ENCODE peak calls at places on chromosomes 1 and 21, in five cellular contexts. U is transverse colon, O is stomach, E is HepG2, V is sigmoid colon. H is an unnamed sample.

GRCh38 chr1:46180082-46180616 is 3.9 kb upstream of the P3R3URF start:
- DNase-seq in U (peak; percentile 92), O (peak; percentile 86), E (peak; percentile 36), V (no peak), H (peak; percentile 78)

GRCh38 chr21:42310411-42311001 is 4.7 kb downstream of the TFF3 start:
- DNase-seq in U (no peak), O (no peak), E (no peak), V (no peak), H (no peak)

GRCh38 chr1:6956488-6957159 is 171.4 kb downstream of the CAMTA1 start:
- DNase-seq in U (no peak), O (no peak), E (no peak), V (no peak), H (no peak)

GRCh38 chr1:26555550-26555981 is 26.0 kb downstream of the RPS6KA1 start:
- DNase-seq in U (no peak), O (no peak), E (peak; percentile 75), V (no peak), H (no peak)

GRCh38 chr1:17198476-17199258 is 6.3 kb upstream of the PADI1 start:
- DNase-seq in U (no peak), O (no peak), E (no peak), V (peak; percentile 30), H (no peak)

GRCh38 chr21:34996304-34997081 is 52.6 kb downstream of the RUNX1 start:
- DNase-seq in U (no peak), O (no peak), E (no peak), V (peak; percentile 85), H (no peak)

GRCh38 chr1:201650608-201650933 is 111.6 kb downstream of the NAV1 start:
- DNase-seq in U (no peak), O (no peak), E (no peak), V (no peak), H (no peak)

GRCh38 chr21:41133896-41134522 is 34.0 kb upstream of the BACE2 start:
- DNase-seq in U (no peak), O (no peak), E (peak; percentile 49), V (no peak), H (no peak)

GRCh38 chr21:25506887-25507286 is 100.4 kb downstream of the MRPL39 start:
- DNase-seq in U (no peak), O (no peak), E (no peak), V (no peak), H (no peak)

GRCh38 chr1:110155878-110156522 is 5.7 kb downstream of the SLC6A17 start:
- DNase-seq in U (peak; percentile 48), O (peak; percentile 65), E (peak; percentile 4), V (no peak), H (peak; percentile 40)

GRCh38 chr1:240672132-240672811 is 60.3 kb upstream of the GREM2 start:
- DNase-seq in U (no peak), O (no peak), E (no peak), V (no peak), H (no peak)

GRCh38 chr21:33441489-33442477 is 38.0 kb downstream of the TMEM50B start:
- DNase-seq in U (peak; percentile 59), O (no peak), E (no peak), V (no peak), H (no peak)

GRCh38 chr21:44329086-44329889 is 9.9 kb downstream of the CFAP410 start:
- DNase-seq in U (no peak), O (no peak), E (no peak), V (no peak), H (no peak)

GRCh38 chr21:27759820-27760219 is 792.9 kb upstream of the ADAMTS5 start:
- DNase-seq in U (no peak), O (no peak), E (no peak), V (no peak), H (no peak)

GRCh38 chr21:27756191-27756590 is 789.3 kb upstream of the ADAMTS5 start:
- DNase-seq in U (no peak), O (no peak), E (no peak), V (no peak), H (no peak)

GRCh38 chr21:27764056-27764455 is 797.2 kb upstream of the ADAMTS5 start:
- DNase-seq in U (no peak), O (no peak), E (no peak), V (no peak), H (no peak)

GRCh38 chr21:27761623-27762022 is 794.7 kb upstream of the ADAMTS5 start:
- DNase-seq in U (no peak), O (no peak), E (no peak), V (no peak), H (no peak)

DNA sequence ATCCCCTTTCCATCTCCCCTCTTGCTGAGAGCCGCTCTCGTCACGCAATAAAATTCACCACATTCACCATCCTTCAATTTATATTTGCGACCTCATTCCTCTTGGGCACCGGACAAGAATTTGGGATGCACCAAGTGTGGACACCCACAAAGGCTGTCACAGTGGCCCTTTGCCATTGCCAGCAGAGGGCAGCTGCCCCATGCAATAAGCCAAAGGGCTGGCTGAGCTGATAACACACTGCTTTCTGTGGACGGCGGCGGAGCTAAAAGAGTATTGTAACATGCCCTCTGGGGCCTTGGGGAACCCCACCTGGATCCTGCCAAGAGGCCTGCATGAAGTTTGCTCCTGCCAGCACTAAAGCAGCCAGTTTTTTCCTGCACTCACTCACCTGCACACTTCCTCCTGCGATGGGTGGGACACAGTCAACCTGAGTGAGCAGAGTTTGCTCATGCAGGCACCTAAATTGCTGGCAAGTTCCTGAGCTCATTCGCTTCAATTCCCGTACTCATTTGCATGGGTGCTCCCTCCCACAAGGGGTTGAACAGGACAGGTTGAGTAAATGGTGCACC is 792.3 kb upstream of the ADAMTS5 start:
- DNase-seq in U (peak; percentile 47), O (no peak), E (no peak), V (no peak), H (no peak)
- TF ChIP-seq POLR2A in U (no peak), O (no peak), E (no peak), V (no peak), H (no peak)

DNA sequence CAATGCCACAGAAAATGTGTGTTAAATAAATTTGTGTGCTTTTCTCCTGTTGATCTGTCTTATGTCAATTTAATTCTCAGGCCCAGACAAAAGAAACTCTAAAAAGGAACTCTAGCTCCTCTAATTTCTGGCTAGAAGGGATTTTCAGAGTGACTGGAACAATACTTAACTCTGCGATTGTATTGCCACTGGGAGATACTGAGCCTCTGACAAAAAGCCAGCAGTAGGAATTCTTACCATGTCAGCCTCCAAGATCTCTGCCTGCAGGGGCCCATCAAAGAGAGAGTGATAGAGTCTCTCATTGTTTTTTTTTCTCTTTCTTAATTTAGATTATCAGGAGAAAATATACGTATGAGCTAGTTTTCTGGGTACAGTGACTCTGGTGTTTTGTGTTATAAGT is 1165.7 kb downstream of the BRINP3 start:
- DNase-seq in U (no peak), O (no peak), E (no peak), V (no peak), H (no peak)
- H3K27ac ChIP-seq in U (no peak overlapping the region), O (no peak overlapping the region), E (no peak overlapping the region), V (no peak overlapping the region), H (no peak overlapping the region)

GRCh38 chr1:61171915-61172485 is 89.6 kb downstream of the NFIA start:
- DNase-seq in U (no peak), O (no peak), E (no peak), V (no peak), H (no peak)
- TF ChIP-seq POLR2AphosphoS5 in U (no peak), O (no peak), E (no peak), V (no peak), H (no peak)

GRCh38 chr1:67916439-67916886 is 83.2 kb upstream of the GNG12 start:
- DNase-seq in U (no peak), O (no peak), E (no peak), V (no peak), H (no peak)

GRCh38 chr1:67923074-67923473 is 89.8 kb upstream of the GNG12 start:
- DNase-seq in U (no peak), O (no peak), E (no peak), V (no peak), H (no peak)

GRCh38 chr1:67918067-67918466 is 84.8 kb upstream of the GNG12 start:
- DNase-seq in U (no peak), O (no peak), E (no peak), V (no peak), H (no peak)

GRCh38 chr1:67919714-67920113 is 86.4 kb upstream of the GNG12 start:
- DNase-seq in U (no peak), O (no peak), E (no peak), V (no peak), H (no peak)

DNA sequence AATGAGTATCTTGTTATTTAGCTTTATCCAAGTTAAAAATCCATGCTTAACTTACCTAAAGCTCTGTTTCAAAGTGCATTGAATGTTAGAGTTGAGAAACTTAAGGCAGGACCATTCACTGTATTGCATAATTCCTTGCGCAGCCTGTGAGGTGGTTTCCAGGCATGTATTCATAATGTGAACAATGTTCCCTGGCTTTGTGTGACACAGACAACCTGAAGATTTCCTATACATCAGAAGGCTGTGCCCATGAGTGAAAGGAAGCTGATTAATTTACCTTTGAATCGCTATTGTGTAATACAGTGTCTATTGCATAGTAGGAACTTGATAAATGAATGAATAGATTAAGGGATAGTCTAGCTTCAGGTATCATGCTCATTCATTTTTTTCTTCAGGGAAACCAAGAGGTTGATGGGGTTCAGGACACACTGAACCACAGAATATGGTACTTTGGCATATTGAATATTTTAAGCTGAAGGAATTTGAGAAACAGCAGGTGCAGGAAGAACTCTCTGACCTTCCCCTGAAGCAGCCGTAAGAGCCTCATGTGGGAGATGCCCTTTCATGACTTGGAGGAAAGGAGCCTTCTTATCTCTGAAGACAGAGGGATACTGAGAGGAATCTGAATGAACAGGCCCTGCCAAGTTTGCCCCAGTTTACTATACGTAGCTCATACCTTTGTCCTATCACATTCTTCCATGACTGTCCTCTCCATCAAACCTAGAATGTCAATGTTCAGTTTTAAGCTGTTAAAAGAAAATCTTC is 88.6 kb upstream of the GNG12 start:
- DNase-seq in U (no peak), O (no peak), E (no peak), V (no peak), H (no peak)
- TF ChIP-seq POLR2A in U (no peak), O (no peak), E (no peak), V (no peak), H (no peak)

GRCh38 chr21:29177800-29178199 is 47.4 kb downstream of the MAP3K7CL start:
- DNase-seq in U (no peak), O (no peak), E (no peak), V (no peak), H (no peak)

GRCh38 chr21:29174607-29175013 is 44.2 kb downstream of the MAP3K7CL start:
- DNase-seq in U (no peak), O (no peak), E (no peak), V (no peak), H (no peak)

GRCh38 chr21:29176721-29177120 is 46.3 kb downstream of the MAP3K7CL start:
- DNase-seq in U (no peak), O (no peak), E (no peak), V (no peak), H (no peak)

GRCh38 chr21:29172282-29172681 is 41.8 kb downstream of the MAP3K7CL start:
- DNase-seq in U (no peak), O (no peak), E (no peak), V (no peak), H (no peak)

DNA sequence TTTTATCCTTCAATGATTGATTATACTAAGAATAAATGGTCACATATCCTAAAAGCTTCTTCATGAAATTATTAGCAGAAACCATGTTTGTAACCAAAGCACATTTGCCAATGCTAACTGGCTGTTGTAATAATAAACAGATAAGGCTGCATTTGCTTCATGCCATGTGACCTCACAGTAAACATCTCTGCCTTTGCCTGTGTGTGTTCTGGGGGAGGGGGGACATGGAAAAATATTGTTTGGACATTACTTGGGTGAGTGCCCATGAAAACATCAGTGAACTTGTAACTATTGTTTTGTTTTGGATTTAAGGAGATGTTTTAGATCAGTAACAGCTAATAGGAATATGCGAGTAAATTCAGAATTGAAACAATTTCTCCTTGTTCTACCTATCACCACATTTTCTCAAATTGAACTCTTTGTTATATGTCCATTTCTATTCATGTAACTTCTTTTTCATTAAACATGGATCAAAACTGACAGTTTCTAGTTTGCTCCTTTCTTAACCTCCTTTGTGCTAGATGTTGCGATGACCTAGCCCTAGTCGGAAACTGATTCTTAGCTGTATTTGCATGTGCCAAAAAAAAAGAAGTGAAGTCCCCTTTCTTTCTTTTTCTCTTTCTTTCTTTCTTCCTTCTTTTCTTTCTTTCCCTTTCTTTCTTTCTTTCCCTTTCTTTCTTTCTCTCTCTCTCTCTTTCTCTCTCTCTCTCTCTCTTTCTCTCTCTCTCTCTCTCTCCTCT is 45.1 kb downstream of the MAP3K7CL start:
- DNase-seq in U (no peak), O (no peak), E (peak; percentile 77), V (no peak), H (peak; percentile 81)
- H3K27ac ChIP-seq in U (peak overlapping the region; percentile 5), O (no peak overlapping the region), E (no peak overlapping the region), V (no peak overlapping the region), H (peak overlapping the region; percentile 80)